ENCODE peak calls at places on chromosomes 13 and 19, in six cellular contexts. One of them, this sample, is unnamed.

GRCh38 chr13:42040730-42041016 is 7.8 kb upstream of the DGKH start:
- DNase-seq in Peyer's patch: no peak
- DNase-seq in K562: no peak
- DNase-seq in IMR-90: no peak
- DNase-seq in right lobe of liver: peak; percentile 59
- DNase-seq in uterus: no peak
- DNase-seq in this sample: no peak

GRCh38 chr13:100602472-100603142 is 14.0 kb upstream of the GGACT start:
- DNase-seq in Peyer's patch: no peak
- DNase-seq in K562: no peak
- DNase-seq in IMR-90: no peak
- DNase-seq in right lobe of liver: no peak
- DNase-seq in uterus: peak; percentile 22
- DNase-seq in this sample: no peak

GRCh38 chr19:35290381-35291135 is 1.4 kb upstream of the MAG start:
- DNase-seq in Peyer's patch: no peak
- DNase-seq in K562: no peak
- DNase-seq in IMR-90: no peak
- DNase-seq in right lobe of liver: no peak
- DNase-seq in uterus: no peak
- DNase-seq in this sample: no peak

GRCh38 chr19:50505856-50506611 is 5.0 kb downstream of the JOSD2 start:
- DNase-seq in Peyer's patch: peak; percentile 39
- DNase-seq in K562: no peak
- DNase-seq in IMR-90: no peak
- DNase-seq in right lobe of liver: no peak
- DNase-seq in uterus: no peak
- DNase-seq in this sample: no peak

GRCh38 chr13:95568131-95568530 is 15.6 kb downstream of the CLDN10 start:
- DNase-seq in Peyer's patch: no peak
- DNase-seq in K562: no peak
- DNase-seq in IMR-90: no peak
- DNase-seq in right lobe of liver: no peak
- DNase-seq in uterus: no peak
- DNase-seq in this sample: no peak

GRCh38 chr13:40681341-40682051 is 15.1 kb upstream of the FOXO1 start:
- DNase-seq in Peyer's patch: no peak
- DNase-seq in K562: peak; percentile 67
- DNase-seq in IMR-90: no peak
- DNase-seq in right lobe of liver: no peak
- DNase-seq in uterus: no peak
- DNase-seq in this sample: no peak

GRCh38 chr13:42649761-42650289 is 75.9 kb downstream of the TNFSF11 start:
- DNase-seq in Peyer's patch: no peak
- DNase-seq in K562: no peak
- DNase-seq in IMR-90: no peak
- DNase-seq in right lobe of liver: no peak
- DNase-seq in uterus: no peak
- DNase-seq in this sample: no peak

GRCh38 chr19:3245050-3245449 is 20.6 kb downstream of the CELF5 start:
- DNase-seq in Peyer's patch: no peak
- DNase-seq in K562: no peak
- DNase-seq in IMR-90: no peak
- DNase-seq in right lobe of liver: no peak
- DNase-seq in uterus: no peak
- DNase-seq in this sample: no peak

GRCh38 chr19:5994407-5995165 is 16.6 kb upstream of the RANBP3 start:
- DNase-seq in Peyer's patch: no peak
- DNase-seq in K562: no peak
- DNase-seq in IMR-90: no peak
- DNase-seq in right lobe of liver: no peak
- DNase-seq in uterus: no peak
- DNase-seq in this sample: no peak

GRCh38 chr13:33691980-33692379 is 126.0 kb upstream of the RFC3 start:
- DNase-seq in Peyer's patch: no peak
- DNase-seq in K562: peak; percentile 6
- DNase-seq in IMR-90: no peak
- DNase-seq in right lobe of liver: no peak
- DNase-seq in uterus: no peak
- DNase-seq in this sample: no peak

GRCh38 chr19:18634612-18635290 is 2.1 kb upstream of the KLHL26 start:
- DNase-seq in Peyer's patch: no peak
- DNase-seq in K562: no peak
- DNase-seq in IMR-90: peak; percentile 37
- DNase-seq in right lobe of liver: no peak
- DNase-seq in uterus: no peak
- DNase-seq in this sample: no peak

GRCh38 chr19:18636969-18637629 is at the start of gene KLHL26:
- DNase-seq in Peyer's patch: no peak
- DNase-seq in K562: no peak
- DNase-seq in IMR-90: no peak
- DNase-seq in right lobe of liver: no peak
- DNase-seq in uterus: no peak
- DNase-seq in this sample: no peak

GRCh38 chr19:18635831-18636182 is 1.0 kb upstream of the KLHL26 start:
- DNase-seq in Peyer's patch: no peak
- DNase-seq in K562: no peak
- DNase-seq in IMR-90: no peak
- DNase-seq in right lobe of liver: no peak
- DNase-seq in uterus: no peak
- DNase-seq in this sample: no peak

GRCh38 chr19:18637644-18638630 is 1.1 kb downstream of the KLHL26 start:
- DNase-seq in Peyer's patch: no peak
- DNase-seq in K562: peak; percentile 44
- DNase-seq in IMR-90: no peak
- DNase-seq in right lobe of liver: no peak
- DNase-seq in uterus: no peak
- DNase-seq in this sample: no peak

DNA sequence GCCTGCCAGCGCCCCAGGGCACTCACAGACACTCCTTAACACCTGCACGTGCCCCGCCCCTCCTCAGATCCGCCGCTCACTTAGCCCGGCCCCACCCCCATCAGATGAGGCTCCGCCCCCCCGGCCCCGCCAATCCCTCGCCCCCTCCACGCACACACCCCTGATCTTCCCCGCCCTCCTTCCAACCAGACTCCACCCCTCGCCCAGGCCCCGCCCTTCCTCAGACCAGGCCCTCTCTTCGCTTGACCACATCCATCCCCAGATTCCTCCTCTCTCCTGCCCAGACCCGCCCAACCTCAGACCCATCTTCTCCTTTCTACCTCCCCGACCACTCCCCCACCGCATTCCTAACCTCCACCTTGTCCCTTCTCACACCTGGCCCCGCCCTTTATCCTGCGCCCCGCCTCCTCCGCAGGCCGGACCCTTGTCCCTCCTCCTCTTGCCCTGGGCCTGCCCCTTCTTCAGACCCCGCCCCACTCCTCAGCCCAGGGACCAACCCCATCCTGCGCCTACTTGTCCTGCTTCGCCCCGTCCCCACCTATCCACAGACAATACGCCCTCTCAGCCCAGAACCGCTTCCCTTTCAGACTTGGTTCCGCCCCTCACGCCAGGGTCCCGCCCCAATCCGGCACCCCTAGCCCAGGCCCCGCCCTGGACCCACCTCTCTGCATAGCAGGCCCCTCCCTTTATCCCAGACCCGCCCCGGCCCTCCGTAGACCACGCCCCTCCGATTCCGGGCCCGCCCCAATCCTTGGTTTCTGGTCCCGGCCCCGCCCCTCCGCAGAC is 452 bp upstream of the KLHL26 start:
- DNase-seq in Peyer's patch: peak; percentile 100
- DNase-seq in K562: peak; percentile 94
- DNase-seq in IMR-90: peak; percentile 93
- DNase-seq in right lobe of liver: peak; percentile 99
- DNase-seq in uterus: peak; percentile 99
- DNase-seq in this sample: peak; percentile 96
- TF ChIP-seq POLR2A in Peyer's patch: no peak
- TF ChIP-seq POLR2A in K562: no peak
- TF ChIP-seq POLR2A in IMR-90: no peak
- TF ChIP-seq POLR2A in right lobe of liver: no peak
- TF ChIP-seq POLR2A in uterus: no peak
- TF ChIP-seq POLR2A in this sample: no peak

DNA sequence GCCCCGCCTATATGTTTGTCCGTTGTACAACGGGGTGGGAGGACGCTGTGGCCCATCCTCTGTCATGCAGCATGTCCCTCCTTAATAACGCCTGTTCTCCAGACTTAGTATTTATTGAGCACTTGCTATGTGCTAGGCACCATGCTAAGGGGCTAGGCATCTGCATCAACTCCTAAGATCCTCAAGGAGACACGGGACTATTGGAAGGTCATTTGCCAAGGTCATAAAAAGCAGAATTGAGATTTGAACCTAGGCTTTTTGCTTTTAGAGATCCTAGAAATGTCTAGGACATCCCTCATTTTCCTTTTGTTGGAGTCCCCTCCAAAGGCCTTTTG is 1.8 kb upstream of the MAST1 start:
- DNase-seq in Peyer's patch: no peak
- DNase-seq in K562: no peak
- DNase-seq in IMR-90: no peak
- DNase-seq in right lobe of liver: no peak
- DNase-seq in uterus: no peak
- DNase-seq in this sample: no peak
- TF ChIP-seq POLR2A in Peyer's patch: no peak
- TF ChIP-seq POLR2A in K562: no peak
- TF ChIP-seq POLR2A in IMR-90: no peak
- TF ChIP-seq POLR2A in right lobe of liver: no peak
- TF ChIP-seq POLR2A in uterus: no peak
- TF ChIP-seq POLR2A in this sample: no peak

DNA sequence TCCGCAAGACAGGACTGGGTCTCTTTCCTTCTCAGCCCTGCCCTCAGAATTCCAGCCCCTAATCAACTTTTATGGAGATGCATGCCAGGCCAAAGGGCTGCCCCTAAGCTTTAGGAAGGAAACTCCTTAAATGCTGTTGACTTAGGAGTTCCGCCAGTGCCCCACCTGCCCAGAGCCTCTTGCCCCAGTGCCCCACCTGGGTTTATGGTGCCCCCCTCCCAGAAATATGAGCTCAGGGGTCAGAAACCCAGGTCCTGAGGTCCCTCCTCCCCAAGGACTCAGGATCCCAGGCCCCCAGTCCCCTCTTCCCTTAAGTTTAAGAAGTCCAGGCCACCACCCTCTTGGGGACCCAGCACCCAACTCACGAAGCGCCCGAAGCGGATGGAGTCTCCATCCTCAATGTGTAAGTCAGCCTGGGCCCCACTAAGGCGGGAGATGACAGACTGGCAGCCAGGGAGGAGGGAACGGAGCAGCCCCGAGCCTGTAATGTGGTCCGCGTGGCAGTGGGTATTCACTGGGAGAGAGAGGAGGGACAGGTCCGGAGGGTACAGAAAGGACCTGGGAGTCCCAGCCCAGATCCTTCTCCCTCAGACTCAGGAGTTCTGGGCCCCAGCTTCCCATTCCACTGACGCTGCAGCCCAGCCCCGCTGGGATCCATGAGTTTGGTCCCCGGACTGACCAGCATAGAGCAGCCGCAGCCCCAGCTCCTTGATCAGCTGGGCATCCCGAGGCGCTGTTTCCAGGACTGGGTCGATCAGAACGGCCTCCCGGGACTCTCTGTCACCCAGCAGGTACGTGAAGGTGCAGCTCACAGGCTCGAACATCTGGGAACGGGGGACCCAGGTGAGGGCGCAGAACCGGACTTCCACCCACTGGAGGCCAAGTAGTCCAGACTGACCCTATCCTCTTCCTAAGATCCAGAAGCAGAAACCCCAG is 897 bp downstream of the ETHE1 start:
- DNase-seq in Peyer's patch: peak; percentile 68
- DNase-seq in K562: no peak
- DNase-seq in IMR-90: peak; percentile 9
- DNase-seq in right lobe of liver: peak; percentile 53
- DNase-seq in uterus: peak; percentile 28
- DNase-seq in this sample: no peak
- TF ChIP-seq POLR2A in Peyer's patch: no peak
- TF ChIP-seq POLR2A in K562: no peak
- TF ChIP-seq POLR2A in IMR-90: no peak
- TF ChIP-seq POLR2A in right lobe of liver: peak; percentile 4
- TF ChIP-seq POLR2A in uterus: no peak
- TF ChIP-seq POLR2A in this sample: no peak

DNA sequence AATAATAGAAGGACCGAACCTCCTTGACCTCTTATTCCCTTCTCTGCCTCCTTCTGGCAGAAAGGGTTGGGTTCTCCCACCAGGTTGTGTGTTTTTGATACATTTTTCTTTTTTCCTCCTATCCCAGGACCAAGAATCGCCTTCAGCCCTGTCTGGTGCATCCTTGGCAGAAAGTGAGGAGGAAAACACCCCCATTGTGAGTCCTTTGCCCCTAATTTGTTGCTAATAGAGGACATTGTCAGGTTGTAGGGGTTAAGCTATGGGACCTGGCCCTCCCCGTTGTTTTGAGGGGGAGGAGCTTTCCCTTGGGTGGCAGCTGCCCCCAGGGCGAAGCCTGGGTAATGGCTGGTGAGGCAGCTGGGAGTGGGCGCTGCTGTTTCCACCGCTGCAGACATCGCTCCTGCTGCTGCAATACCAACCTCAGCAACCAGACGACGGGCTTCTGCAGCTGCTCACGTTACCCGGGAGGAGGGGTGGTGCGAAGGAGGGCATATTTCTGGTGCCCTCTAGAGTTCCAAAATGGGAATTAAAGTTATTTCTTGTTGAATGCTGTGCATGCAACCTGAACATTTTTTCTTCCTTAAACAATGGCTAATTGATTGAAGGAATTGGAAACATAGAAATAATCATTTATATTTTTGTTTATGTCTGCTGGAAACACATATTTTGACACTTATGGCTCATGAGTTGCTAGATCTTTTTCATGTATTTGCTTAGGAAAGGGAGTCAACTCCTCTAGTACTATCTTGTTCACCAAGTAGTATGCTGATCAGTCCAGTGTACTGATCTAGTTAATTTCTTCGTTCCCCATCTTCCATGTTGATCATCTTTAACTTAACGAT is 1.5 kb downstream of the ZMYM2 start:
- DNase-seq in Peyer's patch: peak; percentile 85
- DNase-seq in K562: peak; percentile 81
- DNase-seq in IMR-90: peak; percentile 90
- DNase-seq in right lobe of liver: peak; percentile 91
- DNase-seq in uterus: peak; percentile 71
- DNase-seq in this sample: peak; percentile 33
- TF ChIP-seq POLR2A in Peyer's patch: peak; percentile 24
- TF ChIP-seq POLR2A in K562: no peak
- TF ChIP-seq POLR2A in IMR-90: no peak
- TF ChIP-seq POLR2A in right lobe of liver: peak; percentile 60
- TF ChIP-seq POLR2A in uterus: peak; percentile 52
- TF ChIP-seq POLR2A in this sample: no peak

DNA sequence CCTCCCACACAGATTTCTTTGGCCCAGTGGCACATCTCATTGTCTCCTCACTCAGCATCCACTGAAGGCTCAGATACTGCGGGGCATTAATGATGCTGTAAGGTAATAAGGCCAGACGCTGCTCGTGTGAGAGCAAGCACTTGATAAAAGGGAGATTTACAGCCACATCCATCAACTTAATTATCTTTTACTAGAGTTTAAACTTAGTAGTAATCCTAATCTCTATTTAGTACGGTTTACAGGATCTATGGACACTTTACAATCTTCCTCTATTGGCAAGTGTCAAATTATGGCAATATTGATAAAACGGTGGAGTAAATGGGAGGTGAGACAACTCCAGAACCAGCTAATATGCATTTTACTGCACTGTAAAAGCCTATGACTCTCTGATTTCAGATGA is 192.7 kb upstream of the GPR12 start:
- DNase-seq in Peyer's patch: no peak
- DNase-seq in K562: no peak
- DNase-seq in IMR-90: no peak
- DNase-seq in right lobe of liver: no peak
- DNase-seq in uterus: no peak
- DNase-seq in this sample: no peak
- TF ChIP-seq POLR2A in Peyer's patch: no peak
- TF ChIP-seq POLR2A in K562: no peak
- TF ChIP-seq POLR2A in IMR-90: no peak
- TF ChIP-seq POLR2A in right lobe of liver: no peak
- TF ChIP-seq POLR2A in uterus: no peak
- TF ChIP-seq POLR2A in this sample: no peak

This sample was measured in GM12891.